ENCODE peak calls at places on chromosome 5, in five cellular contexts. E, A, W, I and Q are unnamed samples.

GRCh38 chr5:72815580-72816296 is 723 bp upstream of the TNPO1 start:
- DNase-seq in A (no peak), W (no peak), E (peak; percentile 30), I (no peak), Q (no peak)

GRCh38 chr5:136115183-136115865 is 17.3 kb upstream of the SMAD5 start:
- DNase-seq in W (no peak), A (no peak), I (no peak), E (no peak), Q (no peak)

GRCh38 chr5:113183694-113184093 is 207.1 kb downstream of the DCP2 start:
- DNase-seq in E (no peak), A (no peak), I (no peak), W (no peak), Q (no peak)

GRCh38 chr5:18312016-18312415 is 677.8 kb downstream of the TAF11L14 start:
- DNase-seq in W (no peak), E (no peak), A (no peak), I (no peak), Q (no peak)

GRCh38 chr5:100902406-100903035 is 561 bp downstream of the ST8SIA4 start:
- DNase-seq in E (no peak), A (no peak), W (no peak), I (no peak), Q (no peak)

GRCh38 chr5:127076730-127077129 is 3.4 kb upstream of the C5orf63 start:
- DNase-seq in E (no peak), A (no peak), W (no peak), I (no peak), Q (no peak)

GRCh38 chr5:126976520-126977172 is 53.7 kb downstream of the MARCHF3 start:
- DNase-seq in I (peak; percentile 44), A (no peak), W (no peak), E (no peak), Q (no peak)

GRCh38 chr5:10123254-10123989 is 126.3 kb downstream of the ATPSCKMT start:
- DNase-seq in W (no peak), I (no peak), E (no peak), A (no peak), Q (no peak)

GRCh38 chr5:111742595-111742994 is 14.4 kb downstream of the NREP start:
- DNase-seq in A (no peak), E (no peak), I (no peak), W (peak; percentile 59), Q (no peak)

GRCh38 chr5:35202319-35203111 is 27.8 kb downstream of the PRLR start:
- DNase-seq in W (peak; percentile 33), I (peak; percentile 31), A (no peak), E (peak; percentile 42), Q (no peak)

GRCh38 chr5:173643964-173644363 is 27.5 kb upstream of the BOD1 start:
- DNase-seq in E (no peak), W (no peak), I (no peak), A (no peak), Q (no peak)

GRCh38 chr5:152004095-152004494 is 79.4 kb upstream of the GLRA1 start:
- DNase-seq in E (no peak), A (no peak), W (no peak), I (no peak), Q (no peak)

GRCh38 chr5:7941692-7942091 is 72.7 kb downstream of the MTRR start:
- DNase-seq in I (no peak), W (no peak), A (no peak), E (no peak), Q (no peak)

GRCh38 chr5:112491257-112491656 is 72.2 kb upstream of the EPB41L4A start:
- DNase-seq in E (peak; percentile 19), I (peak; percentile 45), A (no peak), W (no peak), Q (no peak)

GRCh38 chr5:153147891-153148623 is 342.4 kb upstream of the GRIA1 start:
- DNase-seq in W (no peak), A (no peak), I (no peak), E (no peak), Q (no peak)

GRCh38 chr5:179489015-179489414 is 61.3 kb upstream of the RUFY1 start:
- DNase-seq in W (no peak), I (no peak), E (no peak), A (no peak), Q (no peak)

GRCh38 chr5:39580702-39581498 is 156.1 kb upstream of the DAB2 start:
- DNase-seq in A (no peak), E (no peak), W (no peak), I (no peak), Q (no peak)

GRCh38 chr5:130549884-130550552 is 615.0 kb downstream of the HINT1 start:
- DNase-seq in I (no peak), A (no peak), E (no peak), W (no peak), Q (no peak)

GRCh38 chr5:310941-311434 is 10.5 kb upstream of the AHRR start:
- DNase-seq in A (peak; percentile 42), I (no peak), E (no peak), W (no peak), Q (no peak)

GRCh38 chr5:310516-310915 is 11.0 kb upstream of the AHRR start:
- DNase-seq in E (no peak), A (peak; percentile 28), I (no peak), W (no peak), Q (no peak)

GRCh38 chr5:307794-308579 is 13.5 kb upstream of the AHRR start:
- DNase-seq in W (peak; percentile 9), I (no peak), A (peak; percentile 35), E (no peak), Q (no peak)

GRCh38 chr5:307306-307705 is 14.2 kb upstream of the AHRR start:
- DNase-seq in A (peak; percentile 35), I (no peak), E (no peak), W (no peak), Q (no peak)

GRCh38 chr5:308672-309271 is 12.7 kb upstream of the AHRR start:
- DNase-seq in W (peak; percentile 34), E (peak; percentile 29), A (peak; percentile 40), I (peak; percentile 34), Q (no peak)
- TF ChIP-seq CTCF in W (no peak), E (no peak), A (no peak), I (no peak), Q (no peak)

DNA sequence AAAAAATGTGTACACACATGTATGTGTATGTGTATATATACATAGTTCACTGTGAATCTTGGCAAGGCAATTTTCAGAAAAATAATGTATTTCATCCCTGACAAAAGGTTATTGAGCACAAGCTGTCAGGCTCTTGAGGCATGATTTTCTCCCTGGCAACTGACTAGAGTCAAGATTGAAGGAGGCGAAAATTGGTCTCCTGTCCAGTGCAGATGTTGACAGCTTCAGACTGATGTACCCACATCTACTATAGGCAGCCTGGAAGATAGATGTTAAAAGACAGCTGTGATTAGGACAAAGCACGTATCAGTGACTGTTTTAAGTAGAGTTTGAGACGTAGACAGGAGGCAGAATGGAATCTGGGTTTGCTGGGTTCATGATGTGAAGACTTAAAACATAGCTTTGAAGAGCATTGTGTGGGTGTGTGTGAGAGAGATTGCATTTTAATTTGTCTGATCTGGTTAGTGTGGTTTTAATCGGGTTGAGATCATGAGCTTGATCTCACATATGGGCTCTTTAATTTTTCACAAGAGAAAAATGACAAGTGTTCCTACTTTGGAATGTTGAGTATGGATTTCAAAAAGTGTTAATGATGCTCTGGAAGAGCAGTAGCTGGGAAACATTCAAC is 39.1 kb downstream of the CTNNA1 start:
- DNase-seq in A (no peak), E (no peak), W (no peak), I (no peak), Q (no peak)
- TF ChIP-seq EP300 in A (no peak), E (no peak), W (no peak), I (no peak), Q (no peak)

DNA sequence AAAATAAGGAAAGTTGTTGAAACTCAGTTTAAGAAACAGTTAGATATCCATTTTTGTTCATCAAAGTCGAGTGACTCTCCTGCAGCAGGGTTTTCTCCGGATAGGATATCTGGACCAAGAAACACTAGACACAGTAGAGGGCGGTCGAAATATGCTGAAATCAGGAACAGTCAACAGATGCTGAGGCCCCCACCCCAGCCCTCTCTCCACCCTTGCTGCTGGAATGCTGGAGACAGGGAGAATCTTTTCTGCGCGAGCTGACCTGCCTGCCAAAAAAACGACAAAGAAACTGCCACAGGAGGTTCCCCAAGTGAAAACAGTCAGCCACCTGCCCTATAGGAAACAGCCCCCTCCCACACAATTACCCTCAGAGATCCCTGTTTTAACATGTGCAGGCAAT is 4.3 kb upstream of the IL13 start:
- DNase-seq in W (no peak), E (no peak), A (no peak), I (no peak), Q (no peak)
- TF ChIP-seq CTCF in W (no peak), E (no peak), A (no peak), I (peak; percentile 17), Q (no peak)

DNA sequence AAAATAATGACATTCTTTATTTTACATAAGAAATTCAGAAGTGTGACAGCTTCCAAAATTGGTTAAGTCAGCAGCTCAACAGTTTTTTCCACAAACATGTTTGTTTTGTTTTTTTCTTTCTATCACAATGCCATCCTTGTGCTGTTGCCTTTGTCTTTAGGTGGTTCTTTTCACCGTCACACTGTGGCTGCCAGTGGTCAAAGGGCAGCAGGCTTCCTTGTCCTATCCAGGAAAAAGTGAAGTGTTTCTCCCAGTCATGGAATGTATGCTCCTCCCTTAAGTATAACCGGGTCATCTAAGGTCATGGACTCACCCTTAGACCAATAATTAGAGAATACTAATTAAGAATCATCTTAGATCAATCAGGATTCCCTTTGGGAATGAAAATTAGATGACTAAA is 87.4 kb downstream of the SREK1 start:
- DNase-seq in W (no peak), A (no peak), E (no peak), I (no peak), Q (no peak)
- TF ChIP-seq EP300 in W (no peak), A (no peak), E (no peak), I (no peak), Q (no peak)